ENCODE peak calls at places on chromosomes 16 and 17, in five cellular contexts. F is left ventricle myocardium inferior, E is psoas muscle, Y is uterus, G is endothelial cell of umbilical vein. Z is an unnamed sample.

GRCh38 chr17:5264930-5265329 is 17.2 kb upstream of the RABEP1 start:
- DNase-seq in F (no peak), E (no peak), Y (no peak), G (no peak), Z (no peak)

GRCh38 chr16:50584033-50584722 is 36.0 kb downstream of the NKD1 start:
- DNase-seq in F (no peak), E (no peak), Y (no peak), G (no peak), Z (no peak)

GRCh38 chr16:19304670-19305240 is 19.2 kb downstream of the CLEC19A start:
- DNase-seq in F (no peak), E (no peak), Y (no peak), G (no peak), Z (no peak)

GRCh38 chr17:17141279-17141678 is 64.9 kb downstream of the PLD6 start:
- DNase-seq in F (no peak), E (peak; percentile 7), Y (no peak), G (no peak), Z (no peak)

GRCh38 chr16:11359370-11359769 is 14.1 kb downstream of the RMI2 start:
- DNase-seq in F (no peak), E (peak; percentile 33), Y (no peak), G (no peak), Z (no peak)

GRCh38 chr16:64952177-64952576 is 169.7 kb downstream of the CDH11 start:
- DNase-seq in F (no peak), E (no peak), Y (no peak), G (peak; percentile 58), Z (no peak)

GRCh38 chr16:31441956-31442355 is 633 bp downstream of the ZNF843 start:
- DNase-seq in F (no peak), E (no peak), Y (no peak), G (no peak), Z (peak; percentile 28)

GRCh38 chr17:28755486-28755885 is 11.7 kb downstream of the TRAF4 start:
- DNase-seq in F (no peak), E (no peak), Y (no peak), G (no peak), Z (no peak)

GRCh38 chr16:35574454-35575431 is 2115.3 kb downstream of the TP53TG3F start:
- DNase-seq in F (no peak), E (no peak), Y (no peak), G (no peak), Z (no peak)

DNA sequence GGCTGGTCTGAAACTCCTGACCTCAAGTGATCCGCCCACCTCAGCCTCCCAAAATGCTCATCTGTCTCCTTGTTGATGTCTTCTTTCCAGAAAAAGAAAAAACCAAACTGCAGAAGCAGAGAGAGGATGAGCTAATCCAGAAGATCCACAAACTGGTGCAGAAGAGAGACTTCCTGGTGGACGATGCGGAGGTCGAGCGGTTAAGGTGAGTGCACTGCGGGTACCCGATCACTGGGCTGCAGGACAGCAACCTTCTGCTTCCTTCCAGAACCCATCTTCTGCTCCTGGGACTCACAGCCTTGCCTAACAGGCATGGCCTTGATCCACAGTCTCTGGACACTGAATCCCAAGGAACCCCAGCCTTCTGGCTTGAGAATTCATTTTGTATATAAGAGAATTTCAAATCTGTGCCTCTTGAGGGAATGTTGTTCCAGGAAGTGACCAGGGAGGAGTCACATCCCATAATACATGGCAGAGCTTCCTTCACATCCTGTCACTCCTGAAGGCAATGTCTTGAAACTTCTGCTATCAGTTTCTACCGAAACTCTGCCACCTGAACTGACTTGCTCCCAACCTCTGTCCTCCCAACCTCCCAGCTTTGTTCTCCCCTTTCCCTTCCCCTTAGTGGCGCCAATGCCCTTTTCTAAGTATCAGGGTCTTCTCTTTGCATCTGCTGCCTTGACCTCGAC is 61.7 kb downstream of the MARF1 start:
- DNase-seq in F (no peak), E (no peak), Y (no peak), G (peak; percentile 61), Z (no peak)
- H3K4me1 ChIP-seq in F (peaks cover 21% of the 10 kb centered on the region), E (peaks cover 7% of the 10 kb centered on the region), Y (no peaks in the 10 kb centered on the region), G (peaks cover 15% of the 10 kb centered on the region), Z (no peaks in the 10 kb centered on the region)

DNA sequence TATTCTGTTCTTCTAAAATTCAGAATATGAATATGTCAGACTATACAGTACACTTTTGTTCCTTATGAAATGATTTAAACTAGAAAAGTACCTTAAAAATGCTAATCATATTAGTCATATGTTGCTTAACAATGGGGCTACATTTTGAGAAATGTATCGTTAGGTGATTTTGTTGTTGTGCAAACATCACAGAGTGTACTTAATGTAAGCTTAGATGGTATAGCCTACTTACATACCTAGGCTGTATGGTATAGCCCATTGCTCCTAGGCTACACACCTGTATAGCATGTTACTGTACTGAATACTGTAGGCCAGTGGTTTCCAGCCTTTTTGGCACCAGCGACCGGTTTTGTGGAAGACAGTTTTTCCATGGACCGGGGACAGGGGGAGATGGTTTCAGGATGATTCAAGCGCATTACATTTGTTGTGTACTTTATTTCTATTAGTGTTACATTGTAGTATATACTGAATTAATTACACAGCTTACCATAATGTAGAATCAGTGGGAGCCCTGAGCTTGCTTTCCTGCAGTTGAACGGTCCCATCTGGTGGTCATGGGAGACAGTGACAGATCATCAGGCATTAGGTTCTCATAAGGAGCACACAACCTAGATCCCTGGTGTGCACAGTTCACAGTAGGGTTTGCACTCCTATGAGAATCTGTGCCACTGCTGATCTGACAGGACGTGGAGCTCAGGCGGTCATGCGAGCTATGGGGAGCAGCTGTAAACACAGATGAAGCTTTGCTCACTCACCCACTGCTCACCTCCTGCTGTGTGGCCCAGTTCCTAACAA is 35.0 kb upstream of the MRC2 start:
- DNase-seq in F (no peak), E (no peak), Y (no peak), G (peak; percentile 9), Z (no peak)
- TF ChIP-seq CTCF in F (no peak), E (no peak), Y (no peak), G (no peak), Z (no peak)

DNA sequence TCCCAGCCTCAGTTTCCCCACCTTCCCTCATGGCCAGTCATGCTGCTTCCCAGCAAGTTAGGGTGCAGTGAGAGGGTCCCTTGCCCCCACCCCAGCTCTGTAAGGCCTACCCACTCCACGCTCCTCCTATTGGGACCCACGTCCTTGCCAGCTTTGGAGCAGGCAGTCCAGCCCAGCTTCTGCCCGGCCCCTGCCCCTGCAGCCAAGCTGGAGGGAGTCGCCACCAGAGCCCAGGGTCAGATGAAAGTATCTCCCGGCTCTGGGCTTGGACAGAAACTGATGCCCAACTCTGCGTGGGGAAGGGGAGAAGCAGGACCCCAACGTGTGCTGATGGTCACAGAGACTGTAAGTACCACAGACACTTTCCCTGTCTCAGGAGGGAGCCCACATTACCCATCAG is 32.6 kb downstream of the SDK2 start:
- DNase-seq in F (no peak), E (no peak), Y (no peak), G (no peak), Z (no peak)
- H3K4me1 ChIP-seq in F (no peaks in the 10 kb centered on the region), E (no peaks in the 10 kb centered on the region), Y (no peaks in the 10 kb centered on the region), G (no peaks in the 10 kb centered on the region), Z (no peaks in the 10 kb centered on the region)

DNA sequence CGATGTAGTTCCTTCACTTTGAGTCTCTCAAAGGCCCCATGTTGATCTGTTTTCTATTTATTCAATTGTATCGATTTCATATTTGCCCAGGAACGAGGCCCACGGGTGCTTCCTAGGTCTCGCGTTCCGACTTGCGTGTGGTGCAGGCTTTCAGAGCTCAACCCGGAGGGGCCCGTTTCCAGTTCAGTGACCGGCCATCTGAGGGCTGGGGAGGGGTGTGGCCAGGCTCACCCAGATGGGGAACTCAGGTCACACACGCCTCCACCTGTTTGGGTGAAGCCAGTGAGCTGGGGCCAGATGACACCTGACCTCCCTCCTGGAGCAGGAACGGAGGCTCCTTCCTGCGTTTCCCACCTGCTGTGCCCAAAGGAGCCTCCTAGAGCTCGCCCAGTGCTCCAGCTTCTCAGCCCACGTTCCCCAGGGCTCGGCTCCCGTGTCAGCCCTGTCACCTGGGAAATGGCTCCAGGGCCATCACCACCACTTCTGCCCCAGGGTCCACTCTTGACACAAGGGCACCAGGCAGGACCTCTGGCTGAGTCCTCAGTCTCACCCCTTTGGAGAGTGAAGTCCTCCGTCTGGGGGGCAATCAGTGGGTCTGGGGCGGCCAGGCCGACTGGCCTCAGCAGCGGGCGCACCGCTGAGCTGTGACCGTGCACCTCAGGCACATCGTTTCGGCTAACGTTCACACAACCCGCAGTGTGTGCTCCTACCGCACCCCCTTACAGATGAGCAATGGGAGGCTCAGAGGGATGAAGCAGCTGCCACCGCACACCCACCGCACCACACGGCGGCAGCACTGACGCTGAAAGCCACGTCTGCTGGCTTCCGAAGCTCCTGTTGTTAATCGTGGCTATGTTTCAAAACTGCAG is 18.0 kb downstream of the FOXF1 start:
- DNase-seq in F (peak; percentile 11), E (no peak), Y (no peak), G (no peak), Z (no peak)
- TF ChIP-seq CTCF in F (no peak), E (no peak), Y (no peak), G (no peak), Z (no peak)

GRCh38 chr16:68282064-68282452 is 17.7 kb downstream of the SLC7A6 start:
- DNase-seq in F (no peak), E (no peak), Y (no peak), G (no peak), Z (no peak)
- H3K4me1 ChIP-seq in F (peaks cover 97% of the 10 kb centered on the region), E (peaks cover 84% of the 10 kb centered on the region), Y (no peaks in the 10 kb centered on the region), G (peaks cover 27% of the 10 kb centered on the region), Z (peaks cover 45% of the 10 kb centered on the region)

GRCh38 chr17:76528528-76529223 is 8.8 kb downstream of the CYGB start:
- DNase-seq in F (peak; percentile 78), E (no peak), Y (peak; percentile 62), G (no peak), Z (peak; percentile 64)

GRCh38 chr17:76529643-76530488 is 7.6 kb downstream of the CYGB start:
- DNase-seq in F (peak; percentile 95), E (peak; percentile 89), Y (peak; percentile 87), G (peak; percentile 30), Z (peak; percentile 92)

GRCh38 chr17:76530489-76530814 is 7.1 kb downstream of the CYGB start:
- DNase-seq in F (no peak), E (no peak), Y (no peak), G (no peak), Z (no peak)

GRCh38 chr17:76528156-76528527 is 9.4 kb downstream of the CYGB start:
- DNase-seq in F (peak; percentile 35), E (no peak), Y (no peak), G (no peak), Z (no peak)

DNA sequence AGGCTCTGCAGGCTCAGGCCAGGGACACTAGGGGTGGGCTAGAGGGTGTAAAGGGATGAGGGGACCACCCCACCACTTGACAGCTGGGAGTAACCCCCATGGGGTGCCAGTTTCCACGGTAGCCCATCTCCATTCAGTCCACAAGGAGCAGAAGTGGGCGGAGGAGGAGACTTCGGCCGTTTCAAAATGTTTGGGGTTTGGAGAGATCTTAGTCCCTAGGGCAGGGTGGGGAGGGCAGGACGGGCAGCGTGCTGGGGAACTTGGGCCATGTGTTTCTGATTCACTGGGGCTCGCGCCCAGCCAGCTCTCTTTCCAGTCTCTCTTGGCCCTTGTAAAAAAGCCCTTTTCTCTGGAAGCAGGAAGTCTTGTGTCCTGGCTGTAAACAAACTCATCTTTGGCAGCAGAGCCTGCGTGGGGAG is 8.3 kb downstream of the CYGB start:
- DNase-seq in F (peak; percentile 87), E (peak; percentile 87), Y (peak; percentile 88), G (peak; percentile 40), Z (peak; percentile 80)
- TF ChIP-seq CTCF in F (no peak), E (no peak), Y (no peak), G (no peak), Z (no peak)

GRCh38 chr17:18967806-18968744 is 16.1 kb downstream of the SLC5A10 start:
- DNase-seq in F (no peak), E (no peak), Y (no peak), G (peak; percentile 78), Z (no peak)
- H3K4me1 ChIP-seq in F (peaks cover 16% of the 10 kb centered on the region), E (peaks cover 7% of the 10 kb centered on the region), Y (no peaks in the 10 kb centered on the region), G (peaks cover 31% of the 10 kb centered on the region), Z (no peaks in the 10 kb centered on the region)